ENCODE peak calls at places on chromosomes 11 and 22, in seven cellular contexts. E is adrenal gland, I is ovary, W is colonic mucosa, L is uterus, B is Peyer's patch, C is brain microvascular endothelial cell. U is an unnamed sample.

GRCh38 chr22:36341640-36342041 is 46.1 kb downstream of the MYH9 start:
- DNase-seq in E (peak), I (no peak), W (no peak), L (no peak), B (no peak), C (no peak), U (no peak)

GRCh38 chr11:77301510-77301909 is at the start of gene GDPD4:
- DNase-seq in E (no peak), I (no peak), W (no peak), L (no peak), B (no peak), C (no peak), U (no peak)

GRCh38 chr22:49943405-49943765 is 17.2 kb upstream of the PIM3 start:
- DNase-seq in E (no peak), I (no peak), W (no peak), L (no peak), B (no peak), C (no peak), U (no peak)

GRCh38 chr11:32100495-32100894 is 9.6 kb downstream of the RCN1 start:
- DNase-seq in E (no peak), I (no peak), W (no peak), L (no peak), B (no peak), C (peak), U (no peak)

GRCh38 chr22:19050117-19050516 is 72.1 kb downstream of the DGCR2 start:
- DNase-seq in E (no peak), I (no peak), W (no peak), L (no peak), B (no peak), C (no peak), U (no peak)

GRCh38 chr11:33775832-33776231 is 1.5 kb upstream of the FBXO3 start:
- DNase-seq in E (no peak), I (no peak), W (no peak), L (no peak), B (no peak), C (no peak), U (no peak)

GRCh38 chr22:30178180-30179126 is 68.1 kb downstream of the LIF start:
- DNase-seq in E (no peak), I (no peak), W (no peak), L (no peak), B (no peak), C (no peak), U (peak)

GRCh38 chr11:119378851-119379465 is 2.5 kb downstream of the USP2 start:
- DNase-seq in E (no peak), I (no peak), W (no peak), L (no peak), B (no peak), C (no peak), U (no peak)

GRCh38 chr22:32005453-32005852 is 37.6 kb upstream of the SLC5A1 start:
- DNase-seq in E (no peak), I (no peak), W (no peak), L (no peak), B (peak), C (peak), U (no peak)

GRCh38 chr11:78449866-78450265 is 32.2 kb upstream of the GAB2 start:
- DNase-seq in E (no peak), I (no peak), W (no peak), L (no peak), B (no peak), C (peak), U (no peak)

GRCh38 chr22:33129621-33130020 is 71.4 kb upstream of the SYN3 start:
- DNase-seq in E (no peak), I (no peak), W (no peak), L (no peak), B (no peak), C (no peak), U (no peak)

GRCh38 chr22:44256085-44256484 is 56.7 kb downstream of the SHISAL1 start:
- DNase-seq in E (no peak), I (no peak), W (peak), L (no peak), B (no peak), C (no peak), U (peak)

GRCh38 chr11:1298695-1299492 is 10.5 kb downstream of the TOLLIP start:
- DNase-seq in E (peak), I (peak), W (peak), L (peak), B (peak), C (no peak), U (peak)

GRCh38 chr22:23565288-23565941 is 14.7 kb downstream of the IGLL1 start:
- DNase-seq in E (no peak), I (no peak), W (peak), L (no peak), B (no peak), C (no peak), U (no peak)

GRCh38 chr11:129787518-129787917 is 28.1 kb upstream of the TMEM45B start:
- DNase-seq in E (no peak), I (no peak), W (no peak), L (no peak), B (no peak), C (no peak), U (no peak)

GRCh38 chr11:103800406-103801114 is 235.9 kb upstream of the DDI1 start:
- DNase-seq in E (no peak), I (peak), W (no peak), L (no peak), B (no peak), C (no peak), U (no peak)

GRCh38 chr22:20187777-20188566 is 37.1 kb upstream of the CCDC188 start:
- DNase-seq in E (no peak), I (no peak), W (no peak), L (no peak), B (no peak), C (no peak), U (no peak)

GRCh38 chr22:23772315-23773246 is at the start of gene MMP11:
- DNase-seq in E (peak), I (peak), W (peak), L (peak), B (peak), C (no peak), U (no peak)

GRCh38 chr11:66443602-66444001 is 5.0 kb upstream of the MRPL11 start:
- DNase-seq in E (no peak), I (no peak), W (no peak), L (no peak), B (no peak), C (peak), U (no peak)

GRCh38 chr11:103633037-103633788 is 403.2 kb upstream of the DDI1 start:
- DNase-seq in E (no peak), I (no peak), W (no peak), L (no peak), B (no peak), C (no peak), U (no peak)

GRCh38 chr11:34647131-34647530 is 26.2 kb downstream of the EHF start:
- DNase-seq in E (no peak), I (no peak), W (no peak), L (no peak), B (no peak), C (no peak), U (no peak)

GRCh38 chr11:95764267-95764898 is 25.2 kb downstream of the FAM76B start:
- DNase-seq in E (no peak), I (no peak), W (no peak), L (no peak), B (no peak), C (no peak), U (no peak)

GRCh38 chr11:843818-844692 is 1.4 kb downstream of the TSPAN4 start:
- DNase-seq in E (peak), I (peak), W (peak), L (peak), B (peak), C (peak), U (peak)

GRCh38 chr22:23678133-23678532 is 12.7 kb upstream of the RGL4 start:
- DNase-seq in E (no peak), I (no peak), W (no peak), L (no peak), B (no peak), C (no peak), U (no peak)

GRCh38 chr22:38316340-38317236 is 645 bp downstream of the CSNK1E start:
- DNase-seq in E (peak), I (peak), W (peak), L (peak), B (peak), C (no peak), U (no peak)

GRCh38 chr11:2524446-2525165 is 79.8 kb downstream of the KCNQ1 start:
- DNase-seq in E (peak), I (peak), W (peak), L (no peak), B (no peak), C (no peak), U (no peak)

GRCh38 chr11:84384637-84385227 is 1098.6 kb upstream of the CCDC90B start:
- DNase-seq in E (peak), I (peak), W (peak), L (no peak), B (peak), C (peak), U (no peak)

GRCh38 chr11:84396521-84396920 is 1110.4 kb upstream of the CCDC90B start:
- DNase-seq in E (no peak), I (no peak), W (no peak), L (no peak), B (no peak), C (no peak), U (no peak)

GRCh38 chr11:84390441-84391078 is 1104.4 kb upstream of the CCDC90B start:
- DNase-seq in E (no peak), I (no peak), W (no peak), L (no peak), B (no peak), C (no peak), U (no peak)
- TF ChIP-seq CTCF in E (no peak), I (no peak), W (no peak), L (no peak), B (no peak), C (peak), U (no peak)

DNA sequence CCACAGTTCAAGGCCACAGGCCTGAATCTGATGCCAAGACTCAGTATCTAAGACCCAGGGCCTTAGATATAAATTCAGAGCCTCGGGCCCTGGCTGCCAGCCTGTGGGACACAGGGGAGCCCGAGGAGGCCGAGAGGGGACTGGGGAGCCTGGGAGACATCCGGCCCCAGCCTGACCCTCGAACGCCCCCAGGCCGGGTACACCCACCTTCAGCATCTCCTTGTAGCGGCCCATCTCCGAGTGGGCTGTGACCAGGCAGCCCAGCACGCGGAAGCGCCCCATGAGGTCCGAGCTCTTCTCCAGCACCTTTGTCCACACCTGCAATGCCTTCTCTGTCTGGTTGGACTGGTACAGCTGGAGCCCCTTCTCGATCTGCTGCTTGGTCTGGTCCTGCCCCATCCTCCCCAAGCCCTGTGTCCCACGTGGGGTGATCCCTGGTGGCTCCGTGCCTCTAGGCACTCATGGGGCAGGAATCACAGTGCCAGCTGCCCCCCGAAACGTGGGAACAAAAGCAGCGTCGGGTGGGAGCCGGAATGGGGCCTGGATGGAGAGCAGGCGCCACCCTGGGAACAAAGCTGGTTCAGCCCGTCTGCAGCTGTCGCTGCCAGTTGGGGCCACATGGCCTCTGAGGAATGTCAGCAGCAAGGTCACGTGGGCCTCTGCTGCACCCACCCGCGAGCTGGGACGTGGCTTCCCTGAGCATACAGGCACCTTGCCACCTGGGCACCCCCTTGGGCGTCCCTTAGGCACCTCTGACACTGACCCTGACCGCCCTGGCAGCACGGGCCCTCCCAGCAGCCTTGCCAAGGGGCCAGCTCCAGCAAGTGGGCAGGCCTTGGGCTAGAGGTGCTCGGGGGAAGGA is at the start of gene RAPSN:
- DNase-seq in E (peak), I (no peak), W (no peak), L (no peak), B (no peak), C (no peak), U (no peak)
- H3K27ac ChIP-seq in E (no peak), I (no peak), W (no peak), L (no peak), B (no peak), C (no peak), U (no peak)

DNA sequence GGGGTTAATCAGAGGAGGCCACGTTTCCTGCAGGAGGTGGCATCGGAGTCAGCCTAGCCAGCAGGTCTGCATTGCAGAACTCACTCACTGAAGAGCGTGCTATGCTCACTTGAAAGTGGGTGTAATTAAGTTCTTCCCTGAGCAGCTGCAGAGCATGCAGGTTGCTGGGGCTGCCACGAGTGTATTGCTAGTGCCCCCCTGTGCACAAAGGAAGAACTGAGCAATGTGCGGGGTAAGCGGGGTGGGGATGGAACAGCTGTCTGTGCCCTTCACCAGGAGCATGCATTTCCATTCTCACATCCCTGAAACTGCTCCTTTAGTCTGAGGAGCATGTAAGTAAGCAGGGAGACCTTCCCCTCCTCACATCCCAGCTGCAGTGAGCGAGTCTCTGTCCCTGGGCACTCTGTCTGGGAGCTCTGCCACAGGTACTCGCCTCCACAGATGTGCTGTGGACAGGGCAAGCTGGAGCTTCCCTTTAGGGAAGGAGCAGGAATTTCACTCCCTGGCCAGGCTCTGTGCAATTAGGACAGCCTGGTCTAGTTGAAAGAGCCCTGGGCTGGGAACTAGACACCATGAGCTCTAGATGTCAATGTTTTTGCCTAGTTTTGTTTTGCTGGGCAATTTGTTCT is 1031.8 kb downstream of the NTM start:
- DNase-seq in E (no peak), I (no peak), W (no peak), L (no peak), B (no peak), C (peak), U (peak)
- TF ChIP-seq CTCF in E (no peak), I (no peak), W (no peak), L (no peak), B (no peak), C (peak), U (peak)

DNA sequence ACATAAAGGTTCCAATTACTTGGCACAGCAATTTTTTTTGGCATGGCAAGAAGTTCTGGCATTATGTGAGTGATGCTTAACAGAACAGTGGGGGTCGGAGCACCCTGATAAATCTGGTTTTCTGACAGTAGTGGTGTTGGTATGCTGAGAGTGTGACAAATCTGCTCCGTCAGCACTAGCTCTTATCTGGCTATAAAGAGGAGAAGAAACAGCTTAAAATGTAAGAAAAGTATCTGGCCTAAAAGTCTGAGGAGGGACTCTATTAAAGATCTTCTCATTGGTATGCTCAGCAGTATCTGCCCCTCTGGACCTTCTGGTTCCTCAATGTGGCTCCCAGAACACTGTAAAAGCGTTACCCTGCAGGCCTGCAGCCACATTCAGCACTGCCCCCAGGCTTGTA is 137.4 kb downstream of the PLEKHA7 start:
- DNase-seq in E (no peak), I (no peak), W (no peak), L (no peak), B (no peak), C (no peak), U (no peak)
- H3K27ac ChIP-seq in E (no peak), I (no peak), W (no peak), L (no peak), B (no peak), C (no peak), U (no peak)

DNA sequence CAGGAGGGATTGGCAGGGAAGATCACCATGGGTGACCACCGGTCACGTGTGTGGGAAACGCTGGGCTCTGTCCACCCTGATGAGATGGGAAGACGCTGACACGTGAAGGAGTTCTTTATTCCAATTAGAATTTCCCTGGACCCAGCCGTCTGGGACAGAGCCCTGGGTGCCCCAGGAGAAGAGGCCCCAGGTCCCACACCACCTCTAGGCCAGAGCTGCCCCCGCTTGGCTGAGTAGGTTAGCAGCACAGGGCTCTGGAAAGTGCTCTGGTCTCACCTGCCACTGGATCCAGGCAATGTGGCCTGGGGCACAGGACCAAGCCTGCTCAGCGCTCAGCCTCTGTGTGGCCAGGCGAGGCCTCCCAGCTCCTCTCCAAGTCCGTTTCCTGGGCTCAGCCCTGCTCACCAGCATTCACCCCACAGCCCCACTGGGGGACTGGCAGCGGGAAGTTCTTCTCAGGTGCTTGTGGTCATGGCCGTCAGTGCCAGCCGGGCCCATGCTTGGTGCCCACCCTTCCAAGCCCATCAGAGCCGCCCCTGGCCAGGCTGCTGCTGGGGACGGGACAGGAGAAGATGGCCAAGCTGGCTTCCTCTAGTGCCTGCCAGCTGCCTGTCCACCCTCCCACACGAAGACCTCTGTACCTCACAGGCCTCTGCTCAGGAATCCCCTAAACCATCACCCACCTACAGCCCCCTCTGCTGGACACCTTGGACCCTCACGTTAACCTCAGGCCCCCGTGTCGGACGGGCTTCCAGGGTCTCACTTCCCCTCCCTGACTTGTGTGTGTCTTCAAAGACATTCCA is 62.5 kb upstream of the FGF3 start:
- DNase-seq in E (peak), I (no peak), W (no peak), L (no peak), B (no peak), C (no peak), U (no peak)
- TF ChIP-seq CTCF in E (no peak), I (no peak), W (no peak), L (no peak), B (no peak), C (peak), U (no peak)

GRCh38 chr22:47645450-47645914 is 883.0 kb downstream of the TBC1D22A start:
- DNase-seq in E (no peak), I (no peak), W (no peak), L (no peak), B (no peak), C (no peak), U (peak)
- H3K27ac ChIP-seq in E (no peak), I (no peak), W (no peak), L (no peak), B (no peak), C (no peak), U (no peak)

GRCh38 chr11:46322759-46323158 is 24.5 kb upstream of the DGKZ start:
- DNase-seq in E (no peak), I (no peak), W (peak), L (no peak), B (no peak), C (no peak), U (no peak)
- TF ChIP-seq CTCF in E (no peak), I (no peak), W (no peak), L (no peak), B (no peak), C (peak), U (no peak)

U was measured in esophagus muscularis mucosa.